ENCODE peak calls at places on chromosomes 2 and 18, in six cellular contexts. G, R, B, M, N and E are unnamed samples.

GRCh38 chr18:906416-907170 is 1.9 kb downstream of the ADCYAP1 start:
- DNase-seq in G (peak; percentile 84), R (no peak), B (no peak), M (no peak), N (no peak), E (no peak)

GRCh38 chr2:63040586-63040985 is 10.0 kb upstream of the OTX1 start:
- DNase-seq in G (no peak), R (no peak), B (no peak), M (no peak), N (no peak), E (no peak)

GRCh38 chr2:175004980-175005832 is at the start of gene CHN1:
- DNase-seq in G (peak; percentile 92), R (peak; percentile 23), B (peak; percentile 89), M (peak; percentile 68), N (no peak), E (peak; percentile 91)

GRCh38 chr2:38959938-38960608 is 70.4 kb downstream of the ARHGEF33 start:
- DNase-seq in G (peak; percentile 89), R (no peak), B (peak; percentile 7), M (peak; percentile 70), N (peak; percentile 47), E (no peak)

GRCh38 chr2:68936462-68936861 is 16.2 kb downstream of the GKN2 start:
- DNase-seq in G (no peak), R (no peak), B (peak; percentile 56), M (no peak), N (no peak), E (no peak)

GRCh38 chr2:8563814-8564474 is 117.9 kb upstream of the ID2 start:
- DNase-seq in G (peak; percentile 21), R (no peak), B (no peak), M (no peak), N (no peak), E (no peak)

GRCh38 chr2:35989523-35989922 is 366.1 kb upstream of the CRIM1 start:
- DNase-seq in G (peak; percentile 62), R (no peak), B (no peak), M (no peak), N (no peak), E (no peak)

GRCh38 chr2:166184789-166185188 is 57.0 kb upstream of the SCN1A start:
- DNase-seq in G (no peak), R (no peak), B (peak; percentile 33), M (no peak), N (no peak), E (no peak)

GRCh38 chr2:28088970-28089369 is 198.4 kb downstream of the BABAM2 start:
- DNase-seq in G (no peak), R (no peak), B (peak; percentile 63), M (no peak), N (no peak), E (no peak)

GRCh38 chr2:9430316-9431293 is 7.2 kb downstream of the CPSF3 start:
- DNase-seq in G (no peak), R (no peak), B (peak; percentile 59), M (no peak), N (no peak), E (no peak)

GRCh38 chr2:230925443-230925878 is 419 bp upstream of the GPR55 start:
- DNase-seq in G (peak; percentile 41), R (no peak), B (no peak), M (no peak), N (no peak), E (no peak)

DNA sequence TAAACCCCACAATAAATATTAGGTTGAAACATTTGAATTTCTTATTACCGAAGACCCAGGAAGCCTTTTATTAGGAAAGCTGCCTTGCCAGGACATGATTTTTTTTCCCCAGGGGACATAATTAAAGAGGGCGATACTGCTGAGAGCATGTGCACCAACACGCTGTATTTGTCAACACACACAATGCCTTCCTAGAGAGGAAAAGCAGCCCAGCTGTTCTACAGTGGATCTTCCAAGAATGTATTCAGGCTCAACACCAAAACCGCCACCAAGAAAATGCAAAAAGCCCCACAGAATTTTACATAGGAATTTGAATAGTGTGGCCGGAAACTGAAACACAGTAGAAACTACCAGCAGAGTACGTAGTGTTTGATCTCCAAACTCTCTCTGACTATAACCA is 320.4 kb downstream of the DLGAP1 start:
- DNase-seq in G (no peak), R (no peak), B (no peak), M (no peak), N (no peak), E (peak; percentile 4)
- H3K4me3 ChIP-seq in G (no peak overlapping the region), R (no peak overlapping the region), B (no peak overlapping the region), M (no peak overlapping the region), N (no peak overlapping the region), E (no peak overlapping the region)

GRCh38 chr2:31129835-31130561 is 8.2 kb downstream of the GALNT14 start:
- DNase-seq in G (no peak), R (no peak), B (no peak), M (no peak), N (no peak), E (no peak)

GRCh38 chr2:31131871-31132270 is 6.4 kb downstream of the GALNT14 start:
- DNase-seq in G (no peak), R (no peak), B (no peak), M (no peak), N (no peak), E (no peak)

GRCh38 chr2:31136000-31136399 is 2.2 kb downstream of the GALNT14 start:
- DNase-seq in G (no peak), R (no peak), B (no peak), M (no peak), N (no peak), E (no peak)

GRCh38 chr2:31134450-31134849 is 3.8 kb downstream of the GALNT14 start:
- DNase-seq in G (no peak), R (no peak), B (no peak), M (no peak), N (no peak), E (no peak)

GRCh38 chr2:31132786-31133185 is 5.5 kb downstream of the GALNT14 start:
- DNase-seq in G (no peak), R (no peak), B (no peak), M (no peak), N (no peak), E (no peak)
- H3K4me3 ChIP-seq in G (no peak overlapping the region), R (no peak overlapping the region), B (no peak overlapping the region), M (no peak overlapping the region), N (no peak overlapping the region), E (no peak overlapping the region)

DNA sequence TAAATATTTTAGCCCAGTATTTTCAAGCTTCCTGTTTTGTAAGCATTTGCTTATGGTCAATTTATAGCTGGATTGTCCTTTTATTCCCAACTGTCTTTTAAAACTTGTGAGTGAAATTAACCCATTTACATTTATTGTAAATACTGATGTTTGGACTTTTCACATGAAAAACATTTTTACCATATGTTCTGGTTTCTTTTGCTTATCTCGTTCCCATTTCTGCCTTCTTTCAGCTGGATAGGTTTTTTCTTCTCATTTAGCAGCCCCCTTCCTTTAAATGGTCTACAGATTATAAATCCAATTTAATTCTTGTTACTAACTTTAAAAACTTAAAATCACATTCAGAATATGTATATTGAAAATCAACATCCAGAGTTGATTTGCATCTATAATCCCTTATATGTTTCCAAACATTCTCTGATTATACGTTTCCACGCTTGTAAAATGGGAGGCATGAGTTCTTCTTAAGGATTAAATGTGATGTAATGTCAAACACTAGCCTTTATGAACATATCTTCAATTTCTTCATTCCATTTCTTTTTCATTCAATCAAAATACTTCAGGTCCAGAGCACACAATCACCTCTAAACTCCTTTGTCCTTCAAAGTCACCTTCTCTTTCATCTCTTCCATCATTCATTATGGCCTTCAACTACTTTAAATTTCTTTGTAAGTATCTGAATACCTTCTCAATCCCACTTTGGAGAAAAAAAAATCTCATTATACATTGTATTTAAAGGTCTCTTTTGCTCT is 1.1 kb upstream of the KDM3A start:
- DNase-seq in G (no peak), R (peak; percentile 14), B (no peak), M (no peak), N (no peak), E (peak; percentile 7)
- H3K4me3 ChIP-seq in G (peak overlapping the region; percentile 77), R (peak overlapping the region; percentile 82), B (peak overlapping the region; percentile 88), M (no peak overlapping the region), N (no peak overlapping the region), E (peak overlapping the region; percentile 72)

DNA sequence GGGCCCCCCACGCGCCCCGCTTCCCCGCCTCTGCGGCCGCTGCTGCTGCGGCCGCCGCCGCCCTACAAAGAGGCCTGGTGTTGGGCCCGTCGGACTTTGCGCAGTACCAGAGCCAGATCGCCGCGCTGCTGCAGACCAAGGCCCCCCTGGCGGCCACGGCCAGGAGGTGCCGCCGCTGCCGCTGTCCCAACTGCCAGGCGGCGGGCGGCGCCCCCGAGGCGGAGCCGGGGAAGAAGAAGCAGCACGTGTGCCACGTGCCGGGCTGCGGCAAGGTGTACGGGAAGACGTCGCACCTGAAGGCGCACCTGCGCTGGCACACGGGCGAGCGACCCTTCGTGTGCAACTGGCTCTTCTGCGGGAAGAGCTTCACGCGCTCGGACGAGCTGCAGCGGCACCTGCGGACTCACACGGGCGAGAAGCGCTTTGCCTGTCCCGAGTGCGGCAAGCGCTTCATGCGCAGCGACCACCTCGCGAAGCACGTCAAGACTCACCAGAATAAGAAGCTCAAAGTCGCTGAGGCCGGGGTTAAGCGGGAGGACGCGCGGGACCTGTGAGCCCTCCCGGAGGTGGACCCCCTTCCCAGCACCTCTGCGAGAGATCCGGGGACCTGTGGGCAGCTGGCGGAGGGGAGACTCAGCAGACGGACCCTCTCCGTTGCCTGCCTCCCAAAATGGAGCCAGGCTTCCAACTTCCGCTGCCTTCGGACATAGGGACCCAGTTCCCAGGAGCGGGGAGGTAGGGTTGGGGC is 1.9 kb downstream of the SP5 start:
- DNase-seq in G (peak; percentile 93), R (no peak), B (peak; percentile 22), M (peak; percentile 37), N (no peak), E (no peak)
- H3K4me3 ChIP-seq in G (peak overlapping the region; percentile 87), R (no peak overlapping the region), B (no peak overlapping the region), M (no peak overlapping the region), N (no peak overlapping the region), E (no peak overlapping the region)

DNA sequence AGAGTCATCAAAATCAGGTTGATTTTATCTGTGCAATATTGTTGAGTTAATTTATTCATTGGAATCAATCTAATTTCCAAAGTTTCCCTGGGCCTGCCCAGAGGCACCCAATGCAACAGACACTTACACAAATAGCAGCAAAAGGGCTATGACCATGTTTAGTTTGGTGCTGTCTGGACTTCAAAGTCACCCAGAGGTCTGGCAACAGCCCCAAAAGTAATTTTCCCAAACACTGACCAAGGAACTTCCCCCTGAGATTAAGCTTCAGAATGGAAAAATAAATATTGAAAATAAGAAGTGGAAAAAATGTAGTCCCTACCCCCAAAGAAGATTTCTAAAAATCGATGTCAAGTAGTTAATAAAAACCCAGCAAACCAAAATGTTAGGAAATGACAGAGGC is 70.9 kb upstream of the RNF152 start:
- DNase-seq in G (no peak), R (no peak), B (no peak), M (no peak), N (no peak), E (no peak)
- H3K4me3 ChIP-seq in G (no peak overlapping the region), R (no peak overlapping the region), B (no peak overlapping the region), M (no peak overlapping the region), N (no peak overlapping the region), E (no peak overlapping the region)

GRCh38 chr2:29921560-29921915 is at the start of gene ALK:
- DNase-seq in G (peak; percentile 99), R (peak; percentile 54), B (peak; percentile 95), M (peak; percentile 88), N (peak; percentile 64), E (peak; percentile 99)
- H3K4me3 ChIP-seq in G (peak within 1 kb of the TSS; percentile 82), R (no peak within 1 kb of the TSS), B (peak within 1 kb of the TSS; percentile 76), M (no peak within 1 kb of the TSS), N (peak within 1 kb of the TSS; percentile 22), E (peak within 1 kb of the TSS; percentile 81)